ENCODE peak calls at places on chromosomes 11 and 22, in six cellular contexts. D is HepG2, A is PC-3, Q is GM23248, J is hepatocyte, P is neural progenitor cell. B is an unnamed sample. For H3K4me1, the result is how much of the 10 kb centered on the place peaks cover.

GRCh38 chr11:69797156-69797555 is 22.0 kb upstream of the FGF4 start:
- DNase-seq in D (no peak), A (no peak), Q (no peak), J (no peak), P (no peak), B (no peak)

GRCh38 chr11:86676533-86677154 is 4.2 kb upstream of the ME3 start:
- DNase-seq in D (peak), A (peak), Q (peak), J (peak), P (peak), B (peak)

GRCh38 chr11:99739464-99740089 is 718.8 kb downstream of the CNTN5 start:
- DNase-seq in D (peak), A (peak), Q (peak), J (peak), P (peak), B (peak)

GRCh38 chr22:49827853-49828598 is at the start of gene BRD1:
- DNase-seq in D (no peak), A (peak), Q (peak), J (peak), P (peak), B (peak)

GRCh38 chr11:41431784-41432183 is 27.7 kb downstream of the LRRC4C start:
- DNase-seq in D (peak), A (no peak), Q (no peak), J (peak), P (peak), B (peak)

GRCh38 chr11:88188251-88189030 is 13.2 kb upstream of the RAB38 start:
- DNase-seq in D (no peak), A (no peak), Q (no peak), J (peak), P (no peak), B (peak)

GRCh38 chr11:58616594-58616993 is 5.9 kb upstream of the CNTF start:
- DNase-seq in D (no peak), A (peak), Q (peak), J (peak), P (no peak), B (peak)

GRCh38 chr11:7034019-7034418 is 13.7 kb downstream of the NLRP14 start:
- DNase-seq in D (no peak), A (no peak), Q (no peak), J (no peak), P (no peak), B (no peak)

GRCh38 chr11:78664606-78665005 is 89.9 kb upstream of the NARS2 start:
- DNase-seq in D (no peak), A (peak), Q (no peak), J (no peak), P (no peak), B (no peak)

GRCh38 chr11:107044503-107044902 is 26.2 kb upstream of the GUCY1A2 start:
- DNase-seq in D (no peak), A (peak), Q (peak), J (no peak), P (no peak), B (no peak)

GRCh38 chr11:61769169-61769920 is 16.9 kb downstream of the MYRF start:
- DNase-seq in D (peak), A (no peak), Q (no peak), J (peak), P (peak), B (no peak)

GRCh38 chr11:6284250-6284649 is 24.6 kb downstream of the CCKBR start:
- DNase-seq in D (no peak), A (no peak), Q (no peak), J (no peak), P (no peak), B (no peak)

GRCh38 chr11:12271826-12272366 is 105.5 kb upstream of the PARVA start:
- DNase-seq in D (no peak), A (no peak), Q (no peak), J (no peak), P (no peak), B (no peak)

GRCh38 chr11:122069946-122070345 is 46.1 kb downstream of the BLID start:
- DNase-seq in D (peak), A (peak), Q (peak), J (peak), P (peak), B (peak)

DNA sequence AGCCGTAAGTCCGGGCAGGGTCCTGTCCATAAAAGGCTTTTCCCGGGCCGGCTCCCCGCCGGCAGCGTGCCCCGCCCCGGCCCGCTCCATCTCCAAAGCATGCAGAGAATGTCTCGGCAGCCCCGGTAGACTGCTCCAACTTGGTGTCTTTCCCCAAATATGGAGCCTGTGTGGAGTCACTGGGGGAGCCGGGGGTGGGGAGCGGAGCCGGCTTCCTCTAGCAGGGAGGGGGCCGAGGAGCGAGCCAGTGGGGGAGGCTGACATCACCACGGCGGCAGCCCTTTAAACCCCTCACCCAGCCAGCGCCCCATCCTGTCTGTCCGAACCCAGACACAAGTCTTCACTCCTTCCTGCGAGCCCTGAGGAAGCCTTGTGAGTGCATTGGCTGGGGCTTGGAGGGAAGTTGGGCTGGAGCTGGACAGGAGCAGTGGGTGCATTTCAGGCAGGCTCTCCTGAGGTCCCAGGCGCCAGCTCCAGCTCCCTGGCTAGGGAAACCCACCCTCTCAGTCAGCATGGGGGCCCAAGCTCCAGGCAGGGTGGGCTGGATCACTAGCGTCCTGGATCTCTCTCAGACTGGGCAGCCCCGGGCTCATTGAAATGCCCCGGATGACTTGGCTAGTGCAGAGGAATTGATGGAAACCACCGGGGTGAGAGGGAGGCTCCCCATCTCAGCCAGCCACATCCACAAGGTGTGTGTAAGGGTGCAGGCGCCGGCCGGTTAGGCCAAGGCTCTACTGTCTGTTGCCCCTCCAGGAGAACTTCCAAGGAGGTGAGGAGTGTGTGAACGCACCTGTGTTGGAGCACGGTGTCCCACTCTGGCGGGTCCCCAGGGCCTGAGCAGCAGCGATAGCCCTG is at the start of gene TAGLN:
- DNase-seq in D (peak), A (peak), Q (peak), J (peak), P (peak), B (peak)
- H3K4me1 ChIP-seq in D (under half), A (under half), Q (under half), J (under half), P (under half), B (under half)

GRCh38 chr11:68750197-68750987 is 928 bp downstream of the TESMIN start:
- DNase-seq in D (no peak), A (no peak), Q (no peak), J (peak), P (peak), B (no peak)
- H3K4me3 ChIP-seq in D (no peak), A (peak), Q (no peak), J (peak), P (peak), B (no peak)

DNA sequence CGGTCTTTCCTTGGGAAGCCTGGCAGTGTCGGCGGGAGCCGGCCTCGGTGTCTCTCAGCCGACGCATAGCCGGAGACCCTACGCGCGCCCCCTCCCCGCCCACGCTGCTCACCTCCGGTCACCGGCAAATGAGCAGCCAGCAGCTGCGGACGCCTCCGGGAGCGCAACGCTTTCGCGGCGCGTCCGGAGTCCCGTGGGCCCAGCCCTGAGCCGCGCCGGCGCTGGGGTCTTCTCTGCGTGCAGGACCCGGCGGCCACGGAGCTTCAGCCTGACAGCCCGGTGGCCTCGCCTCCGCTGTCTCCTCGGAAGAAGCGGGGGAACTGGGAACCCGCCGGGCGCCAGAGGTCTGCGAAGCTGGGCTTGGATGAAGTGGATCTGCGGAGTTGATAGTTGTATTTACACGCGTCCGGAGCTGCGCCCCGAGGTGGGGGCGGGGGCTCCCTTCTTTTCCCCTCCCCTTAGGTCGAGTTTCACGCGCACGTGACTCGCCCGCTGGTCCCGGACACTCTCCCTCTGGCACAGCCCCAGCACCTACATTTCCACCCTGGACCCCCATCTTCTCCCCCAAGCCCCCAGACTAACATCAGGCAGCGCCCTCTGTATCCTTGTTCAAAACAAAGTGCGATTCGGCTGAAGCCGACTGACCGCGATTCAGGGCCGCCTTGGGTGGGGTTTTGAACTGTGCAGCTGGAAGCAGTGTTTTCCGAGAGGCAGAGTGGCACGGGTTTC is at the start of gene SLC43A1:
- DNase-seq in D (peak), A (peak), Q (peak), J (peak), P (peak), B (peak)
- TF ChIP-seq EZH2 in D (no peak), A (no peak), Q (no peak), J (no peak), P (peak), B (no peak)

GRCh38 chr11:131977854-131978253 is 607.4 kb downstream of the NTM start:
- DNase-seq in D (no peak), A (peak), Q (peak), J (no peak), P (no peak), B (no peak)

GRCh38 chr11:131977231-131977630 is 606.8 kb downstream of the NTM start:
- DNase-seq in D (no peak), A (peak), Q (peak), J (no peak), P (peak), B (peak)

GRCh38 chr11:131979364-131979763 is 608.9 kb downstream of the NTM start:
- DNase-seq in D (no peak), A (no peak), Q (no peak), J (no peak), P (no peak), B (peak)

GRCh38 chr11:131980199-131980598 is 609.8 kb downstream of the NTM start:
- DNase-seq in D (no peak), A (no peak), Q (no peak), J (no peak), P (no peak), B (peak)

GRCh38 chr11:131978351-131978750 is 607.9 kb downstream of the NTM start:
- DNase-seq in D (no peak), A (peak), Q (no peak), J (no peak), P (no peak), B (no peak)
- H3K4me1 ChIP-seq in D (under half), A (under half), Q (under half), J (under half), P (half or more), B (half or more)

GRCh38 chr11:1907955-1908354 is 11.5 kb upstream of the TNNT3 start:
- DNase-seq in D (no peak), A (no peak), Q (no peak), J (no peak), P (no peak), B (no peak)
- H3K4me3 ChIP-seq in D (no peak), A (no peak), Q (no peak), J (no peak), P (no peak), B (no peak)